ENCODE peak calls at places on chromosomes 12 and 14, in ten cellular contexts. K is Right ventricle myocardium inferior; B is K562; Q is activated CD4-positive, CD25-positive, alpha-beta regulatory T cell; E is NCI-H1092 treated with DMSO at 0.1 percent for 48 hours; H is nucleus accumbens; A is T1000; T is RCC 7860; R is AG09319; Z is Caki2. M is an unnamed sample.
A peak's percentile ranks its signal among the peaks of the same experiment; 100 is the strongest.

GRCh38 chr12:105445261-105446015 is 114.9 kb downstream of the C12orf75 start:
- DNase-seq in K (no peak), B (no peak), Q (no peak), E (no peak), H (no peak), A (no peak), T (peak; percentile 18), R (no peak), Z (peak; percentile 68), M (peak; percentile 25)

GRCh38 chr12:52805739-52806138 is 8.2 kb downstream of the KRT4 start:
- DNase-seq in K (no peak), B (no peak), Q (no peak), E (no peak), H (no peak), A (no peak), T (no peak), R (no peak), Z (no peak), M (no peak)

GRCh38 chr14:100872241-100872640 is 31.3 kb downstream of the RTL1 start:
- DNase-seq in K (no peak), B (no peak), Q (no peak), E (no peak), H (no peak), A (no peak), T (no peak), R (no peak), Z (no peak), M (no peak)

GRCh38 chr12:19482551-19483109 is 43.3 kb downstream of the AEBP2 start:
- DNase-seq in K (no peak), B (peak; percentile 65), Q (no peak), E (no peak), H (no peak), A (no peak), T (no peak), R (no peak), Z (no peak), M (no peak)

GRCh38 chr12:71552728-71553501 is 110.7 kb downstream of the ZFC3H1 start:
- DNase-seq in K (no peak), B (no peak), Q (no peak), E (no peak), H (no peak), A (peak; percentile 16), T (no peak), R (no peak), Z (no peak), M (no peak)

GRCh38 chr14:68808696-68809095 is 15.8 kb upstream of the ZFP36L1 start:
- DNase-seq in K (no peak), B (no peak), Q (no peak), E (no peak), H (no peak), A (peak; percentile 33), T (no peak), R (no peak), Z (no peak), M (no peak)

GRCh38 chr12:46956451-46957035 is 122.9 kb upstream of the PCED1B start:
- DNase-seq in K (no peak), B (no peak), Q (no peak), E (no peak), H (no peak), A (no peak), T (no peak), R (no peak), Z (no peak), M (no peak)

GRCh38 chr14:50260511-50260910 is 29.1 kb upstream of the SOS2 start:
- DNase-seq in K (no peak), B (peak; percentile 29), Q (peak; percentile 2), E (peak; percentile 6), H (no peak), A (no peak), T (no peak), R (peak; percentile 19), Z (peak; percentile 4), M (peak; percentile 12)

GRCh38 chr12:10849425-10849878 is at the start of gene PRR4:
- DNase-seq in K (no peak), B (no peak), Q (no peak), E (no peak), H (no peak), A (no peak), T (no peak), R (no peak), Z (no peak), M (no peak)

GRCh38 chr12:26614217-26614616 is 218.8 kb downstream of the ITPR2 start:
- DNase-seq in K (no peak), B (peak; percentile 44), Q (no peak), E (peak; percentile 4), H (peak; percentile 15), A (no peak), T (no peak), R (no peak), Z (no peak), M (no peak)

GRCh38 chr12:6394398-6394797 is 10.4 kb downstream of the LTBR start:
- DNase-seq in K (no peak), B (no peak), Q (no peak), E (no peak), H (no peak), A (no peak), T (no peak), R (no peak), Z (no peak), M (no peak)

GRCh38 chr12:6369916-6370575 is 5.3 kb downstream of the SCNN1A start:
- DNase-seq in K (no peak), B (no peak), Q (no peak), E (no peak), H (no peak), A (no peak), T (peak; percentile 70), R (no peak), Z (peak; percentile 26), M (no peak)

GRCh38 chr12:59708059-59708458 is 112.2 kb downstream of the SLC16A7 start:
- DNase-seq in K (no peak), B (no peak), Q (no peak), E (no peak), H (no peak), A (no peak), T (peak; percentile 7), R (peak; percentile 7), Z (no peak), M (no peak)

GRCh38 chr14:69260979-69261605 is 1.1 kb downstream of the GALNT16 start:
- DNase-seq in K (no peak), B (peak; percentile 19), Q (no peak), E (no peak), H (no peak), A (no peak), T (no peak), R (no peak), Z (no peak), M (peak; percentile 69)

GRCh38 chr14:34874386-34875030 is 652 bp downstream of the BAZ1A start:
- DNase-seq in K (peak; percentile 86), B (peak; percentile 46), Q (peak; percentile 48), E (peak; percentile 81), H (peak; percentile 32), A (peak; percentile 19), T (peak; percentile 11), R (no peak), Z (peak; percentile 65), M (peak; percentile 18)

GRCh38 chr14:59161571-59162175 is 26.8 kb upstream of the DAAM1 start:
- DNase-seq in K (no peak), B (no peak), Q (no peak), E (no peak), H (no peak), A (no peak), T (no peak), R (no peak), Z (no peak), M (peak; percentile 10)

GRCh38 chr12:53750812-53751335 is 905 bp downstream of the CISTR start:
- DNase-seq in K (no peak), B (no peak), Q (no peak), E (peak; percentile 55), H (no peak), A (no peak), T (no peak), R (no peak), Z (no peak), M (no peak)

GRCh38 chr12:50390284-50390683 is 6.1 kb downstream of the FAM186A start:
- DNase-seq in K (no peak), B (no peak), Q (no peak), E (no peak), H (no peak), A (no peak), T (peak; percentile 92), R (peak; percentile 70), Z (peak; percentile 81), M (no peak)

GRCh38 chr12:3302406-3303041 is 188.5 kb upstream of the PRMT8 start:
- DNase-seq in K (no peak), B (no peak), Q (no peak), E (no peak), H (no peak), A (no peak), T (no peak), R (no peak), Z (no peak), M (no peak)

GRCh38 chr14:53517276-53517960 is 364.3 kb upstream of the DDHD1 start:
- DNase-seq in K (no peak), B (no peak), Q (no peak), E (no peak), H (no peak), A (no peak), T (no peak), R (no peak), Z (no peak), M (no peak)

GRCh38 chr14:99215277-99215676 is 56.7 kb downstream of the BCL11B start:
- DNase-seq in K (peak; percentile 20), B (no peak), Q (no peak), E (no peak), H (no peak), A (no peak), T (no peak), R (peak; percentile 65), Z (peak; percentile 39), M (no peak)

GRCh38 chr12:97275261-97276197 is 187.1 kb upstream of the RMST start:
- DNase-seq in K (no peak), B (no peak), Q (no peak), E (no peak), H (peak; percentile 86), A (no peak), T (no peak), R (no peak), Z (no peak), M (no peak)

GRCh38 chr12:133106253-133106652 is 23.8 kb downstream of the ZNF891 start:
- DNase-seq in K (no peak), B (peak; percentile 5), Q (no peak), E (no peak), H (no peak), A (no peak), T (no peak), R (no peak), Z (peak; percentile 49), M (no peak)

GRCh38 chr12:57523706-57524614 is 1.3 kb downstream of the MBD6 start:
- DNase-seq in K (no peak), B (no peak), Q (no peak), E (no peak), H (no peak), A (no peak), T (no peak), R (no peak), Z (no peak), M (no peak)

GRCh38 chr12:1835178-1836131 is 15.1 kb downstream of the LRTM2 start:
- DNase-seq in K (no peak), B (no peak), Q (no peak), E (peak; percentile 47), H (no peak), A (no peak), T (no peak), R (no peak), Z (no peak), M (no peak)

GRCh38 chr12:47422656-47423055 is 283.2 kb downstream of the RPAP3 start:
- DNase-seq in K (no peak), B (no peak), Q (no peak), E (no peak), H (no peak), A (no peak), T (no peak), R (no peak), Z (no peak), M (no peak)

GRCh38 chr14:64053694-64054669 is 201.2 kb downstream of the SYNE2 start:
- DNase-seq in K (no peak), B (no peak), Q (no peak), E (no peak), H (no peak), A (no peak), T (no peak), R (no peak), Z (no peak), M (no peak)

GRCh38 chr12:132248439-132249157 is 80.8 kb downstream of the GALNT9 start:
- DNase-seq in K (no peak), B (peak; percentile 9), Q (no peak), E (no peak), H (no peak), A (no peak), T (peak; percentile 8), R (no peak), Z (no peak), M (no peak)